ENCODE peak calls at places on chromosomes 11 and 22, in ten cellular contexts. One of them, this sample, is unnamed.

GRCh38 chr11:103862049-103862826 is 174.2 kb upstream of the DDI1 start:
- DNase-seq in PC-3: no peak
- DNase-seq in RWPE1: no peak
- DNase-seq in esophagus squamous epithelium: no peak
- DNase-seq in uterus: no peak
- DNase-seq in tibial artery: no peak
- DNase-seq in hepatocyte: no peak
- DNase-seq in HFFc6: no peak
- DNase-seq in IMR-90: no peak
- DNase-seq in Caco-2: no peak
- DNase-seq in this sample: no peak

GRCh38 chr11:44622721-44623258 is 57.3 kb downstream of the CD82 start:
- DNase-seq in HFFc6: no peak
- DNase-seq in hepatocyte: peak; percentile 3
- DNase-seq in tibial artery: peak; percentile 49
- DNase-seq in IMR-90: no peak
- DNase-seq in Caco-2: no peak
- DNase-seq in esophagus squamous epithelium: no peak
- DNase-seq in RWPE1: no peak
- DNase-seq in uterus: no peak
- DNase-seq in PC-3: no peak
- DNase-seq in this sample: no peak

GRCh38 chr11:83025267-83025704 is 46.4 kb downstream of the RAB30 start:
- DNase-seq in uterus: no peak
- DNase-seq in RWPE1: no peak
- DNase-seq in hepatocyte: peak; percentile 50
- DNase-seq in IMR-90: no peak
- DNase-seq in esophagus squamous epithelium: no peak
- DNase-seq in tibial artery: no peak
- DNase-seq in Caco-2: peak; percentile 38
- DNase-seq in PC-3: peak; percentile 38
- DNase-seq in HFFc6: no peak
- DNase-seq in this sample: no peak

GRCh38 chr11:2929511-2929879 is 275 bp upstream of the PHLDA2 start:
- DNase-seq in tibial artery: peak; percentile 82
- DNase-seq in IMR-90: peak; percentile 72
- DNase-seq in uterus: no peak
- DNase-seq in PC-3: peak; percentile 81
- DNase-seq in Caco-2: peak; percentile 79
- DNase-seq in esophagus squamous epithelium: no peak
- DNase-seq in RWPE1: peak; percentile 91
- DNase-seq in hepatocyte: peak; percentile 87
- DNase-seq in HFFc6: peak; percentile 68
- DNase-seq in this sample: no peak

GRCh38 chr11:96207459-96208449 is 135.2 kb downstream of the MAML2 start:
- DNase-seq in PC-3: peak; percentile 92
- DNase-seq in uterus: no peak
- DNase-seq in hepatocyte: peak; percentile 64
- DNase-seq in Caco-2: peak; percentile 75
- DNase-seq in IMR-90: peak; percentile 41
- DNase-seq in RWPE1: peak; percentile 60
- DNase-seq in HFFc6: peak; percentile 43
- DNase-seq in tibial artery: no peak
- DNase-seq in esophagus squamous epithelium: no peak
- DNase-seq in this sample: peak; percentile 16

GRCh38 chr11:109859325-109859724 is 233.9 kb upstream of the ZC3H12C start:
- DNase-seq in Caco-2: no peak
- DNase-seq in PC-3: peak; percentile 76
- DNase-seq in IMR-90: peak; percentile 92
- DNase-seq in uterus: no peak
- DNase-seq in esophagus squamous epithelium: no peak
- DNase-seq in hepatocyte: no peak
- DNase-seq in HFFc6: peak; percentile 80
- DNase-seq in tibial artery: no peak
- DNase-seq in RWPE1: no peak
- DNase-seq in this sample: no peak

GRCh38 chr22:48574776-48575566 is 1252.7 kb downstream of the BRD1 start:
- DNase-seq in esophagus squamous epithelium: no peak
- DNase-seq in PC-3: no peak
- DNase-seq in IMR-90: no peak
- DNase-seq in Caco-2: peak; percentile 34
- DNase-seq in HFFc6: no peak
- DNase-seq in RWPE1: no peak
- DNase-seq in hepatocyte: peak; percentile 89
- DNase-seq in tibial artery: no peak
- DNase-seq in uterus: no peak
- DNase-seq in this sample: peak; percentile 88

GRCh38 chr22:36374603-36375024 is 13.2 kb downstream of the MYH9 start:
- DNase-seq in IMR-90: peak; percentile 77
- DNase-seq in tibial artery: peak; percentile 69
- DNase-seq in Caco-2: no peak
- DNase-seq in HFFc6: peak; percentile 56
- DNase-seq in RWPE1: peak; percentile 81
- DNase-seq in hepatocyte: no peak
- DNase-seq in esophagus squamous epithelium: no peak
- DNase-seq in PC-3: peak; percentile 84
- DNase-seq in uterus: peak; percentile 72
- DNase-seq in this sample: no peak

GRCh38 chr11:97895572-97895971 is 1125.2 kb upstream of the CNTN5 start:
- DNase-seq in esophagus squamous epithelium: no peak
- DNase-seq in RWPE1: no peak
- DNase-seq in HFFc6: no peak
- DNase-seq in tibial artery: no peak
- DNase-seq in uterus: no peak
- DNase-seq in IMR-90: no peak
- DNase-seq in hepatocyte: no peak
- DNase-seq in Caco-2: no peak
- DNase-seq in PC-3: no peak
- DNase-seq in this sample: no peak

GRCh38 chr11:8867035-8867434 is 44.0 kb upstream of the AKIP1 start:
- DNase-seq in hepatocyte: peak; percentile 32
- DNase-seq in Caco-2: no peak
- DNase-seq in tibial artery: no peak
- DNase-seq in IMR-90: peak; percentile 16
- DNase-seq in HFFc6: peak; percentile 36
- DNase-seq in RWPE1: no peak
- DNase-seq in uterus: no peak
- DNase-seq in esophagus squamous epithelium: no peak
- DNase-seq in PC-3: no peak
- DNase-seq in this sample: no peak

GRCh38 chr22:32951807-32952153 is 106.4 kb downstream of the SYN3 start:
- DNase-seq in RWPE1: no peak
- DNase-seq in PC-3: no peak
- DNase-seq in tibial artery: no peak
- DNase-seq in uterus: peak; percentile 34
- DNase-seq in HFFc6: no peak
- DNase-seq in hepatocyte: no peak
- DNase-seq in Caco-2: no peak
- DNase-seq in esophagus squamous epithelium: no peak
- DNase-seq in IMR-90: no peak
- DNase-seq in this sample: no peak

GRCh38 chr11:45805305-45806071 is 539 bp downstream of the SLC35C1 start:
- DNase-seq in hepatocyte: peak; percentile 81
- DNase-seq in esophagus squamous epithelium: peak; percentile 46
- DNase-seq in uterus: peak; percentile 33
- DNase-seq in Caco-2: peak; percentile 74
- DNase-seq in tibial artery: peak; percentile 78
- DNase-seq in RWPE1: no peak
- DNase-seq in IMR-90: peak; percentile 78
- DNase-seq in HFFc6: peak; percentile 57
- DNase-seq in PC-3: peak; percentile 27
- DNase-seq in this sample: peak; percentile 45

GRCh38 chr22:33851985-33852384 is 68.3 kb downstream of the LARGE1 start:
- DNase-seq in hepatocyte: no peak
- DNase-seq in HFFc6: no peak
- DNase-seq in Caco-2: no peak
- DNase-seq in tibial artery: no peak
- DNase-seq in IMR-90: no peak
- DNase-seq in uterus: no peak
- DNase-seq in RWPE1: no peak
- DNase-seq in PC-3: peak; percentile 19
- DNase-seq in esophagus squamous epithelium: no peak
- DNase-seq in this sample: no peak

GRCh38 chr11:113632981-113633380 is 73.1 kb downstream of the TMPRSS5 start:
- DNase-seq in uterus: no peak
- DNase-seq in Caco-2: no peak
- DNase-seq in tibial artery: peak; percentile 71
- DNase-seq in RWPE1: no peak
- DNase-seq in PC-3: peak; percentile 33
- DNase-seq in HFFc6: no peak
- DNase-seq in esophagus squamous epithelium: no peak
- DNase-seq in IMR-90: no peak
- DNase-seq in hepatocyte: no peak
- DNase-seq in this sample: no peak

GRCh38 chr11:86194998-86195397 is 49.6 kb upstream of the EED start:
- DNase-seq in PC-3: no peak
- DNase-seq in hepatocyte: no peak
- DNase-seq in Caco-2: no peak
- DNase-seq in uterus: no peak
- DNase-seq in IMR-90: no peak
- DNase-seq in HFFc6: no peak
- DNase-seq in esophagus squamous epithelium: no peak
- DNase-seq in tibial artery: no peak
- DNase-seq in RWPE1: no peak
- DNase-seq in this sample: no peak

GRCh38 chr11:121129362-121130340 is 28.6 kb downstream of the TECTA start:
- DNase-seq in hepatocyte: no peak
- DNase-seq in uterus: no peak
- DNase-seq in IMR-90: no peak
- DNase-seq in PC-3: peak; percentile 21
- DNase-seq in HFFc6: no peak
- DNase-seq in esophagus squamous epithelium: no peak
- DNase-seq in Caco-2: no peak
- DNase-seq in RWPE1: peak; percentile 45
- DNase-seq in tibial artery: no peak
- DNase-seq in this sample: no peak
- TF ChIP-seq CTCF in hepatocyte: no peak
- TF ChIP-seq CTCF in uterus: no peak
- TF ChIP-seq CTCF in IMR-90: no peak
- TF ChIP-seq CTCF in PC-3: no peak
- TF ChIP-seq CTCF in HFFc6: no peak
- TF ChIP-seq CTCF in esophagus squamous epithelium: no peak
- TF ChIP-seq CTCF in Caco-2: no peak
- TF ChIP-seq CTCF in RWPE1: no peak
- TF ChIP-seq CTCF in tibial artery: no peak
- TF ChIP-seq CTCF in this sample: no peak

GRCh38 chr11:12377106-12377823 is at the start of gene PARVA:
- DNase-seq in Caco-2: peak; percentile 85
- DNase-seq in PC-3: peak; percentile 66
- DNase-seq in tibial artery: peak; percentile 81
- DNase-seq in hepatocyte: peak; percentile 88
- DNase-seq in RWPE1: peak; percentile 50
- DNase-seq in esophagus squamous epithelium: no peak
- DNase-seq in IMR-90: peak; percentile 81
- DNase-seq in HFFc6: peak; percentile 78
- DNase-seq in uterus: peak; percentile 64
- DNase-seq in this sample: peak; percentile 79
- TF ChIP-seq CTCF in Caco-2: no peak
- TF ChIP-seq CTCF in PC-3: no peak
- TF ChIP-seq CTCF in tibial artery: peak; percentile 39
- TF ChIP-seq CTCF in hepatocyte: no peak
- TF ChIP-seq CTCF in RWPE1: no peak
- TF ChIP-seq CTCF in esophagus squamous epithelium: no peak
- TF ChIP-seq CTCF in IMR-90: no peak
- TF ChIP-seq CTCF in HFFc6: peak; percentile 12
- TF ChIP-seq CTCF in uterus: peak; percentile 20
- TF ChIP-seq CTCF in this sample: no peak

GRCh38 chr11:76674517-76675400 is 4.2 kb upstream of the LRRC32 start:
- DNase-seq in tibial artery: no peak
- DNase-seq in hepatocyte: no peak
- DNase-seq in HFFc6: no peak
- DNase-seq in PC-3: no peak
- DNase-seq in RWPE1: no peak
- DNase-seq in IMR-90: no peak
- DNase-seq in uterus: no peak
- DNase-seq in esophagus squamous epithelium: no peak
- DNase-seq in Caco-2: no peak
- DNase-seq in this sample: no peak
- TF ChIP-seq CTCF in tibial artery: no peak
- TF ChIP-seq CTCF in hepatocyte: no peak
- TF ChIP-seq CTCF in HFFc6: peak; percentile 24
- TF ChIP-seq CTCF in PC-3: no peak
- TF ChIP-seq CTCF in RWPE1: no peak
- TF ChIP-seq CTCF in IMR-90: no peak
- TF ChIP-seq CTCF in uterus: no peak
- TF ChIP-seq CTCF in esophagus squamous epithelium: no peak
- TF ChIP-seq CTCF in Caco-2: no peak
- TF ChIP-seq CTCF in this sample: no peak

GRCh38 chr11:105224859-105225258 is 85.3 kb upstream of the CARD18 start:
- DNase-seq in HFFc6: no peak
- DNase-seq in hepatocyte: no peak
- DNase-seq in tibial artery: no peak
- DNase-seq in IMR-90: no peak
- DNase-seq in esophagus squamous epithelium: no peak
- DNase-seq in Caco-2: no peak
- DNase-seq in PC-3: no peak
- DNase-seq in RWPE1: peak; percentile 18
- DNase-seq in uterus: no peak
- DNase-seq in this sample: no peak

GRCh38 chr11:105219670-105220069 is 80.1 kb upstream of the CARD18 start:
- DNase-seq in uterus: no peak
- DNase-seq in RWPE1: no peak
- DNase-seq in hepatocyte: no peak
- DNase-seq in PC-3: no peak
- DNase-seq in Caco-2: no peak
- DNase-seq in tibial artery: no peak
- DNase-seq in esophagus squamous epithelium: no peak
- DNase-seq in HFFc6: no peak
- DNase-seq in IMR-90: no peak
- DNase-seq in this sample: no peak

GRCh38 chr11:105215528-105215927 is 76.0 kb upstream of the CARD18 start:
- DNase-seq in tibial artery: no peak
- DNase-seq in Caco-2: no peak
- DNase-seq in uterus: no peak
- DNase-seq in PC-3: peak; percentile 14
- DNase-seq in esophagus squamous epithelium: no peak
- DNase-seq in hepatocyte: no peak
- DNase-seq in IMR-90: no peak
- DNase-seq in HFFc6: no peak
- DNase-seq in RWPE1: no peak
- DNase-seq in this sample: no peak

GRCh38 chr11:105220175-105220574 is 80.6 kb upstream of the CARD18 start:
- DNase-seq in HFFc6: no peak
- DNase-seq in uterus: no peak
- DNase-seq in PC-3: no peak
- DNase-seq in tibial artery: no peak
- DNase-seq in Caco-2: no peak
- DNase-seq in RWPE1: no peak
- DNase-seq in hepatocyte: no peak
- DNase-seq in esophagus squamous epithelium: no peak
- DNase-seq in IMR-90: no peak
- DNase-seq in this sample: no peak

DNA sequence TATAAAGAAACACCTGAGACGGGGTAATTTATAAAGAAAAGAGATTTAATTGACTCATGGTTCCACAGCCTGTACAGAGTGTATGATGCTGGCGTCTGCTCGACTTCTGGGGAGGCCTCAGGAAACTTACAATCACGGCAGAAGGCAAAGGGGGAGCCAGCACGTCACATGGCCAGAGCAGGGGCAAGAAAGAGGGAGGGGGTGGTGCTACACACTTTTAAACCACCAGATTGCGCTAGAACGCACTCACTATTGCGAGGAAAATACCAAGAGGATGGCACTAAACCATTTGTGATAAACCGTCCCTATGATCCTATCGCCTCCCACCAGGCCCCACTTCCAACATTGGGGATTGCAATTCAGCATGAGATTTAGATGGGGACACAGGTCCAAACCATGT is 79.7 kb upstream of the CARD18 start:
- DNase-seq in esophagus squamous epithelium: no peak
- DNase-seq in uterus: no peak
- DNase-seq in RWPE1: no peak
- DNase-seq in tibial artery: no peak
- DNase-seq in Caco-2: no peak
- DNase-seq in IMR-90: no peak
- DNase-seq in HFFc6: no peak
- DNase-seq in PC-3: peak; percentile 18
- DNase-seq in hepatocyte: no peak
- DNase-seq in this sample: no peak
- TF ChIP-seq CTCF in esophagus squamous epithelium: no peak
- TF ChIP-seq CTCF in uterus: no peak
- TF ChIP-seq CTCF in RWPE1: no peak
- TF ChIP-seq CTCF in tibial artery: no peak
- TF ChIP-seq CTCF in Caco-2: no peak
- TF ChIP-seq CTCF in IMR-90: no peak
- TF ChIP-seq CTCF in HFFc6: no peak
- TF ChIP-seq CTCF in PC-3: peak; percentile 18
- TF ChIP-seq CTCF in hepatocyte: no peak
- TF ChIP-seq CTCF in this sample: no peak

This sample was measured in endothelial cell.